ENCODE peak calls at places on chromosomes 13 and 19, in six cellular contexts. One of them, this sample, is unnamed.

GRCh38 chr13:102195566-102196462 is 206.0 kb downstream of the FGF14 start:
- DNase-seq in AG04450: no peak
- DNase-seq in ovary: no peak
- DNase-seq in heart right ventricle: no peak
- DNase-seq in stomach: no peak
- DNase-seq in cardiac muscle cell: no peak
- DNase-seq in this sample: peak

GRCh38 chr19:5293607-5294089 is 47.0 kb downstream of the PTPRS start:
- DNase-seq in AG04450: no peak
- DNase-seq in cardiac muscle cell: peak
- DNase-seq in ovary: peak
- DNase-seq in heart right ventricle: peak
- DNase-seq in stomach: peak
- DNase-seq in this sample: peak

GRCh38 chr13:59750860-59751259 is 412.9 kb downstream of the DIAPH3 start:
- DNase-seq in heart right ventricle: no peak
- DNase-seq in cardiac muscle cell: peak
- DNase-seq in stomach: no peak
- DNase-seq in ovary: no peak
- DNase-seq in AG04450: peak
- DNase-seq in this sample: peak

GRCh38 chr19:4208385-4209094 is 20.8 kb upstream of the EBI3 start:
- DNase-seq in stomach: no peak
- DNase-seq in heart right ventricle: no peak
- DNase-seq in ovary: no peak
- DNase-seq in AG04450: no peak
- DNase-seq in cardiac muscle cell: peak
- DNase-seq in this sample: peak

GRCh38 chr19:58513694-58514563 is 2.1 kb upstream of the SLC27A5 start:
- DNase-seq in heart right ventricle: peak
- DNase-seq in stomach: peak
- DNase-seq in AG04450: no peak
- DNase-seq in cardiac muscle cell: peak
- DNase-seq in ovary: peak
- DNase-seq in this sample: peak

GRCh38 chr13:101634142-101634541 is 181.7 kb downstream of the ITGBL1 start:
- DNase-seq in stomach: no peak
- DNase-seq in heart right ventricle: no peak
- DNase-seq in ovary: no peak
- DNase-seq in AG04450: no peak
- DNase-seq in cardiac muscle cell: no peak
- DNase-seq in this sample: no peak

GRCh38 chr13:68727788-68728187 is 1379.8 kb upstream of the ATXN8OS start:
- DNase-seq in heart right ventricle: no peak
- DNase-seq in cardiac muscle cell: no peak
- DNase-seq in AG04450: no peak
- DNase-seq in ovary: no peak
- DNase-seq in stomach: no peak
- DNase-seq in this sample: no peak

GRCh38 chr19:31819837-31820236 is 470.6 kb upstream of the TSHZ3 start:
- DNase-seq in cardiac muscle cell: no peak
- DNase-seq in heart right ventricle: no peak
- DNase-seq in AG04450: no peak
- DNase-seq in ovary: no peak
- DNase-seq in stomach: no peak
- DNase-seq in this sample: no peak

GRCh38 chr19:33280351-33280921 is 21.9 kb downstream of the CEBPA start:
- DNase-seq in stomach: no peak
- DNase-seq in cardiac muscle cell: no peak
- DNase-seq in heart right ventricle: no peak
- DNase-seq in AG04450: no peak
- DNase-seq in ovary: no peak
- DNase-seq in this sample: no peak

GRCh38 chr19:39802958-39803357 is 24.3 kb downstream of the LEUTX start:
- DNase-seq in stomach: no peak
- DNase-seq in AG04450: no peak
- DNase-seq in heart right ventricle: no peak
- DNase-seq in ovary: no peak
- DNase-seq in cardiac muscle cell: no peak
- DNase-seq in this sample: no peak

GRCh38 chr13:90889906-90890305 is 457.6 kb upstream of the MIR17HG start:
- DNase-seq in cardiac muscle cell: no peak
- DNase-seq in heart right ventricle: no peak
- DNase-seq in AG04450: no peak
- DNase-seq in stomach: no peak
- DNase-seq in ovary: no peak
- DNase-seq in this sample: no peak

GRCh38 chr13:71789952-71790351 is 77.1 kb downstream of the DACH1 start:
- DNase-seq in stomach: no peak
- DNase-seq in AG04450: no peak
- DNase-seq in cardiac muscle cell: peak
- DNase-seq in heart right ventricle: no peak
- DNase-seq in ovary: no peak
- DNase-seq in this sample: peak

GRCh38 chr19:29577662-29577963 is 28.5 kb upstream of the POP4 start:
- DNase-seq in cardiac muscle cell: no peak
- DNase-seq in ovary: no peak
- DNase-seq in AG04450: no peak
- DNase-seq in heart right ventricle: no peak
- DNase-seq in stomach: no peak
- DNase-seq in this sample: no peak

GRCh38 chr19:388691-389090 is 20.3 kb downstream of the C2CD4C start:
- DNase-seq in cardiac muscle cell: no peak
- DNase-seq in ovary: no peak
- DNase-seq in heart right ventricle: no peak
- DNase-seq in AG04450: no peak
- DNase-seq in stomach: no peak
- DNase-seq in this sample: no peak

GRCh38 chr19:3670796-3671679 is 29.2 kb downstream of the PIP5K1C start:
- DNase-seq in ovary: peak
- DNase-seq in cardiac muscle cell: peak
- DNase-seq in stomach: peak
- DNase-seq in AG04450: peak
- DNase-seq in heart right ventricle: peak
- DNase-seq in this sample: peak

GRCh38 chr13:55000043-55000442 is 1971.4 kb downstream of the OLFM4 start:
- DNase-seq in heart right ventricle: no peak
- DNase-seq in stomach: no peak
- DNase-seq in AG04450: no peak
- DNase-seq in ovary: no peak
- DNase-seq in cardiac muscle cell: no peak
- DNase-seq in this sample: no peak

GRCh38 chr13:51380269-51380668 is 40.8 kb downstream of the SERPINE3 start:
- DNase-seq in ovary: no peak
- DNase-seq in AG04450: no peak
- DNase-seq in heart right ventricle: no peak
- DNase-seq in cardiac muscle cell: peak
- DNase-seq in stomach: no peak
- DNase-seq in this sample: peak

GRCh38 chr19:4583961-4584669 is 24.6 kb upstream of the SEMA6B start:
- DNase-seq in AG04450: no peak
- DNase-seq in cardiac muscle cell: peak
- DNase-seq in ovary: no peak
- DNase-seq in heart right ventricle: no peak
- DNase-seq in stomach: no peak
- DNase-seq in this sample: no peak

GRCh38 chr13:99907627-99908026 is 63.9 kb downstream of the ZIC5 start:
- DNase-seq in AG04450: no peak
- DNase-seq in stomach: no peak
- DNase-seq in heart right ventricle: no peak
- DNase-seq in cardiac muscle cell: no peak
- DNase-seq in ovary: no peak
- DNase-seq in this sample: no peak

GRCh38 chr13:20127263-20127562 is 33.6 kb downstream of the GJA3 start:
- DNase-seq in stomach: no peak
- DNase-seq in ovary: no peak
- DNase-seq in cardiac muscle cell: peak
- DNase-seq in heart right ventricle: no peak
- DNase-seq in AG04450: no peak
- DNase-seq in this sample: no peak

GRCh38 chr19:20863176-20863575 is 59.9 kb upstream of the ZNF85 start:
- DNase-seq in stomach: no peak
- DNase-seq in heart right ventricle: no peak
- DNase-seq in ovary: peak
- DNase-seq in cardiac muscle cell: no peak
- DNase-seq in AG04450: no peak
- DNase-seq in this sample: no peak

GRCh38 chr19:1390594-1391423 is 7.1 kb downstream of the NDUFS7 start:
- DNase-seq in heart right ventricle: peak
- DNase-seq in stomach: no peak
- DNase-seq in cardiac muscle cell: no peak
- DNase-seq in AG04450: no peak
- DNase-seq in ovary: no peak
- DNase-seq in this sample: no peak

GRCh38 chr13:99926014-99926731 is 45.4 kb downstream of the ZIC5 start:
- DNase-seq in cardiac muscle cell: no peak
- DNase-seq in AG04450: no peak
- DNase-seq in heart right ventricle: no peak
- DNase-seq in ovary: no peak
- DNase-seq in stomach: peak
- DNase-seq in this sample: peak

GRCh38 chr13:73335226-73335625 is 276.4 kb downstream of the KLF5 start:
- DNase-seq in ovary: no peak
- DNase-seq in AG04450: no peak
- DNase-seq in stomach: no peak
- DNase-seq in cardiac muscle cell: peak
- DNase-seq in heart right ventricle: no peak
- DNase-seq in this sample: peak

GRCh38 chr19:27657271-27658051 is 1555.5 kb downstream of the UQCRFS1 start:
- DNase-seq in heart right ventricle: no peak
- DNase-seq in AG04450: no peak
- DNase-seq in cardiac muscle cell: no peak
- DNase-seq in stomach: peak
- DNase-seq in ovary: no peak
- DNase-seq in this sample: no peak

GRCh38 chr13:23856008-23856750 is 33.0 kb downstream of the MIPEP start:
- DNase-seq in AG04450: no peak
- DNase-seq in cardiac muscle cell: no peak
- DNase-seq in ovary: no peak
- DNase-seq in stomach: no peak
- DNase-seq in heart right ventricle: no peak
- DNase-seq in this sample: no peak

GRCh38 chr13:93655132-93655531 is 428.5 kb downstream of the GPC6 start:
- DNase-seq in heart right ventricle: no peak
- DNase-seq in stomach: no peak
- DNase-seq in cardiac muscle cell: no peak
- DNase-seq in ovary: no peak
- DNase-seq in AG04450: no peak
- DNase-seq in this sample: no peak

GRCh38 chr13:51122868-51123267 is 11.8 kb upstream of the C13orf42 start:
- DNase-seq in heart right ventricle: no peak
- DNase-seq in cardiac muscle cell: no peak
- DNase-seq in AG04450: no peak
- DNase-seq in ovary: no peak
- DNase-seq in stomach: no peak
- DNase-seq in this sample: no peak

GRCh38 chr19:46076951-46077814 is 36.4 kb upstream of the IGFL4 start:
- DNase-seq in AG04450: peak
- DNase-seq in ovary: no peak
- DNase-seq in heart right ventricle: no peak
- DNase-seq in cardiac muscle cell: peak
- DNase-seq in stomach: peak
- DNase-seq in this sample: peak

GRCh38 chr19:9956956-9957355 is 20.6 kb upstream of the OLFM2 start:
- DNase-seq in heart right ventricle: no peak
- DNase-seq in AG04450: no peak
- DNase-seq in cardiac muscle cell: no peak
- DNase-seq in ovary: no peak
- DNase-seq in stomach: no peak
- DNase-seq in this sample: no peak
- TF ChIP-seq CTCF in heart right ventricle: no peak
- TF ChIP-seq CTCF in AG04450: no peak
- TF ChIP-seq CTCF in cardiac muscle cell: no peak
- TF ChIP-seq CTCF in ovary: no peak
- TF ChIP-seq CTCF in stomach: no peak
- TF ChIP-seq CTCF in this sample: no peak

GRCh38 chr19:37932985-37933953 is 26.3 kb downstream of the SIPA1L3 start:
- DNase-seq in ovary: no peak
- DNase-seq in heart right ventricle: no peak
- DNase-seq in stomach: peak
- DNase-seq in cardiac muscle cell: peak
- DNase-seq in AG04450: peak
- DNase-seq in this sample: peak
- H3K4me3 ChIP-seq in ovary: no peak
- H3K4me3 ChIP-seq in heart right ventricle: no peak
- H3K4me3 ChIP-seq in stomach: peak
- H3K4me3 ChIP-seq in cardiac muscle cell: no peak
- H3K4me3 ChIP-seq in AG04450: no peak
- H3K4me3 ChIP-seq in this sample: no peak

DNA sequence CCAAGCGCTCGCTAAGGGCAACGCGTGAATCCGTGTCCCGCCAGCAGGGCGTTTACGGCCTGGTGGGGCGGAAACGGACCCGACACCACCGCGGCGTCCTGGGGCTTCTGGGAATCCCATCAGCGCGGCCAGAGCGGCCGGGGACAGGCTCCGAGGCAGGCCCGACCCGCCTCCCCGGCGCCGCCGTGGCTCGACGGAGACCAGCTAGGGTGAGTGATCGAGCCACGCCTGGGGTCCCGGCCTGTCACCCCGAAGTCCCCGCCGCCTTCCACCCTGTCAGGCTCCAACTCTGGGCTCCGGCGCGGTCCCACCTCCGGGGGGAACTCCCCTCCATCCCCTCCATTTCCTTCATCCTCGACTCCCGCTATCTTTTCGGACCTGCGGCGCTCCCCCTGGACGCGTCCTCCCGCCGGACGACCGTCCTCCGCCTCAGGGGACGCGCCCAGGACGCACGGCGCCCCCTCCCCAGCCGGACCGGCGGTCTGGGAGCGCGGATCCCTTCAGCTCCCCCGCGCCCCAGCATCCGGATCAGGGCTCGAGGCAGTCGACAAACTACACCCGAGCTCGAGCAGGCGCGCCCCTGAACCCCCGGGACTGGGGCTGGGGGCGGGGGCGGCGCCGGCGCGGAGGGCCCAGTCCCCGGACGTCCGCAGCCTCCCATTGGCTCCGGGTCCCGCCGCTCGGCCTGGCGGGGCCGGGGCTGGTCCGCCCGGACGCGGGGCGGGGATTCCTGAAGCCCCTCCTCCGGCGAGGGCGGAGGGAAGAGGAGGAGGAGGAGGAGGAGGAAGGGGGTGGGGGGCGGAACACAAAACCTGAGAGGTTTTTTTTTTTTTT is 643 bp upstream of the BICRA start:
- DNase-seq in stomach: peak
- DNase-seq in cardiac muscle cell: peak
- DNase-seq in heart right ventricle: peak
- DNase-seq in AG04450: peak
- DNase-seq in ovary: peak
- DNase-seq in this sample: peak
- TF ChIP-seq CTCF in stomach: no peak
- TF ChIP-seq CTCF in cardiac muscle cell: no peak
- TF ChIP-seq CTCF in heart right ventricle: no peak
- TF ChIP-seq CTCF in AG04450: peak
- TF ChIP-seq CTCF in ovary: peak
- TF ChIP-seq CTCF in this sample: peak

DNA sequence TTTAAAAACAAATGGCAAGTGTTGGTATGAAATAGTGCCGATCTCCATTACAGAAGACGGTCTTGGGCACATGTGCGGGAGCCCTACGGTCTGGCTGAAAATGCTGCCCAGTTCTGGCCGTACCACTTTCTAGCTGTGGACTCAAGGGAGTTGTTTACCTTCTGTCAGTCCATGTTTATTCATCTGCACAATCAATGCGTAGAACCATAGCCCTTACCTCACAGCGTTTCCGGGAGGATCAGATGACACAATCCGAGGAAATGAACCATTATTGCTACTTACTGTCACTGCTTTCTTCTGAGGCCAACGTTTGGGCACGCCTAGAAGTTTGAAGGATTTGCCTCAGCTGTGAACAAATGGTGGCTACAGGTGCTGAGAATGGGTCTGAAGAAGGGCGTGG is 31.2 kb downstream of the GADD45B start:
- DNase-seq in stomach: peak
- DNase-seq in ovary: no peak
- DNase-seq in heart right ventricle: no peak
- DNase-seq in AG04450: no peak
- DNase-seq in cardiac muscle cell: peak
- DNase-seq in this sample: peak
- H3K4me3 ChIP-seq in stomach: peak
- H3K4me3 ChIP-seq in ovary: no peak
- H3K4me3 ChIP-seq in heart right ventricle: no peak
- H3K4me3 ChIP-seq in AG04450: peak
- H3K4me3 ChIP-seq in cardiac muscle cell: no peak
- H3K4me3 ChIP-seq in this sample: peak

This sample was measured in choroid plexus epithelial cell.